ENCODE peak calls at places on chromosomes 2 and 18, in six cellular contexts. S is T follicular helper cell, E is hepatic stellate cell, D is NCI-H1048, G is T-helper 22 cell, I is NCI-H1417. A is an unnamed sample.

GRCh38 chr2:188170356-188170755 is 121.3 kb upstream of the GULP1 start:
- DNase-seq in I (no peak), E (no peak), D (no peak), S (no peak), G (no peak), A (no peak)

GRCh38 chr2:171383141-171383540 is 50.6 kb downstream of the METTL8 start:
- DNase-seq in E (no peak), D (no peak), G (no peak), I (no peak), S (no peak), A (no peak)

GRCh38 chr2:191597186-191597751 is 80.7 kb upstream of the NABP1 start:
- DNase-seq in G (no peak), D (no peak), I (no peak), S (no peak), E (no peak), A (no peak)

GRCh38 chr18:54983041-54983686 is 23.9 kb upstream of the CCDC68 start:
- DNase-seq in E (peak), D (no peak), I (peak), S (no peak), G (no peak), A (no peak)

GRCh38 chr2:72214429-72215143 is 66.9 kb upstream of the CYP26B1 start:
- DNase-seq in D (no peak), G (no peak), E (peak), S (no peak), I (no peak), A (no peak)

GRCh38 chr18:39341106-39341505 is 1775.5 kb upstream of the CELF4 start:
- DNase-seq in E (no peak), I (peak), S (no peak), D (no peak), G (no peak), A (peak)

GRCh38 chr2:33628031-33628430 is 28.9 kb upstream of the FAM98A start:
- DNase-seq in G (no peak), E (no peak), D (no peak), I (no peak), S (no peak), A (no peak)

GRCh38 chr18:51447943-51448342 is 250.5 kb upstream of the MEX3C start:
- DNase-seq in G (no peak), E (no peak), S (no peak), I (no peak), D (no peak), A (no peak)

GRCh38 chr2:223414646-223415045 is 187.5 kb downstream of the SCG2 start:
- DNase-seq in I (no peak), S (no peak), E (peak), G (no peak), D (no peak), A (no peak)

GRCh38 chr2:112658301-112658700 is 12.6 kb downstream of the SLC20A1 start:
- DNase-seq in G (no peak), I (no peak), E (no peak), S (no peak), D (no peak), A (no peak)

GRCh38 chr2:98343371-98343770 is 2.9 kb upstream of the CNGA3 start:
- DNase-seq in S (no peak), G (no peak), I (no peak), D (no peak), E (no peak), A (no peak)

GRCh38 chr2:111049792-111050640 is 70.7 kb upstream of the BCL2L11 start:
- DNase-seq in G (no peak), S (no peak), I (no peak), D (no peak), E (no peak), A (no peak)

GRCh38 chr2:86223682-86224560 is 24.7 kb downstream of the MRPL35 start:
- DNase-seq in I (no peak), D (no peak), E (peak), G (no peak), S (no peak), A (no peak)

GRCh38 chr2:68907232-68907922 is 36.2 kb upstream of the BMP10 start:
- DNase-seq in I (no peak), G (no peak), D (no peak), E (no peak), S (no peak), A (no peak)

GRCh38 chr18:41537666-41538065 is 417.4 kb upstream of the PIK3C3 start:
- DNase-seq in S (no peak), E (no peak), I (no peak), G (no peak), D (no peak), A (no peak)

GRCh38 chr2:143473206-143473605 is 344.0 kb downstream of the ARHGAP15 start:
- DNase-seq in E (peak), I (no peak), S (no peak), G (no peak), D (no peak), A (no peak)

GRCh38 chr2:75865083-75865482 is 154.4 kb upstream of the GCFC2 start:
- DNase-seq in S (no peak), E (no peak), G (no peak), I (no peak), D (no peak), A (no peak)

GRCh38 chr2:18339326-18339725 is 221.1 kb downstream of the RDH14 start:
- DNase-seq in G (no peak), E (peak), S (no peak), I (no peak), D (no peak), A (no peak)

GRCh38 chr2:85661139-85661858 is 6.7 kb downstream of the SFTPB start:
- DNase-seq in I (no peak), E (no peak), G (no peak), D (no peak), S (no peak), A (no peak)

GRCh38 chr2:235098273-235098672 is 146.5 kb downstream of the SH3BP4 start:
- DNase-seq in D (no peak), G (no peak), I (peak), S (no peak), E (no peak), A (peak)

A was measured in DMS153.